ENCODE peak calls at places on chromosomes 5 and 9, in seven cellular contexts. S is posterior vena cava, Z is PC-3, X is EL, T is iPS-NIHi11, C is RWPE1, E is IMR-90. R is an unnamed sample.

GRCh38 chr5:143582176-143582575 is 178.7 kb upstream of the NR3C1 start:
- DNase-seq in C (no peak), Z (no peak), X (no peak), E (no peak), S (no peak), T (no peak), R (no peak)

GRCh38 chr5:179044765-179045164 is 15.4 kb upstream of the ZNF354C start:
- DNase-seq in S (no peak), T (no peak), E (no peak), X (no peak), C (no peak), Z (no peak), R (no peak)

GRCh38 chr9:21551401-21551800 is 69.3 kb upstream of the IFNE start:
- DNase-seq in C (no peak), Z (no peak), S (no peak), E (peak), T (no peak), X (no peak), R (no peak)

GRCh38 chr5:146484714-146485391 is 31.1 kb downstream of the GPR151 start:
- DNase-seq in E (no peak), X (no peak), C (no peak), T (no peak), S (no peak), Z (no peak), R (no peak)

GRCh38 chr5:66904189-66904588 is 292.4 kb downstream of the CD180 start:
- DNase-seq in T (peak), X (no peak), C (no peak), E (no peak), Z (no peak), S (no peak), R (no peak)

GRCh38 chr5:179373961-179374505 is 28.8 kb upstream of the ADAMTS2 start:
- DNase-seq in T (no peak), E (no peak), S (peak), Z (no peak), X (no peak), C (no peak), R (no peak)

GRCh38 chr5:141868541-141868940 is 9.7 kb downstream of the PCDH1 start:
- DNase-seq in T (no peak), S (peak), E (no peak), X (no peak), C (no peak), Z (no peak), R (no peak)

GRCh38 chr5:142846402-142846801 is 76.2 kb downstream of the ARHGAP26 start:
- DNase-seq in E (no peak), Z (no peak), S (no peak), X (no peak), T (no peak), C (no peak), R (no peak)

GRCh38 chr5:107476783-107477182 is 194.0 kb downstream of the EFNA5 start:
- DNase-seq in C (no peak), X (no peak), Z (no peak), S (no peak), T (no peak), E (no peak), R (no peak)

GRCh38 chr9:94656190-94656589 is 16.9 kb upstream of the FBP1 start:
- DNase-seq in E (no peak), T (no peak), C (no peak), Z (no peak), S (no peak), X (no peak), R (no peak)

GRCh38 chr5:15683332-15683731 is 183.4 kb downstream of the FBXL7 start:
- DNase-seq in C (no peak), X (peak), Z (no peak), S (no peak), T (peak), E (peak), R (no peak)

GRCh38 chr9:82726404-82727276 is 336.3 kb downstream of the RASEF start:
- DNase-seq in E (no peak), C (no peak), X (no peak), S (no peak), T (no peak), Z (no peak), R (no peak)

GRCh38 chr9:20684865-20685696 is 1.0 kb downstream of the FOCAD start:
- DNase-seq in S (no peak), T (no peak), Z (peak), E (peak), X (peak), C (peak), R (peak)

GRCh38 chr9:4315582-4316215 is 15.8 kb upstream of the GLIS3 start:
- DNase-seq in S (peak), Z (peak), E (peak), T (peak), C (peak), X (peak), R (no peak)

GRCh38 chr9:34253460-34253837 is 74.6 kb downstream of the UBAP1 start:
- DNase-seq in X (peak), S (no peak), C (no peak), T (no peak), Z (peak), E (peak), R (peak)

GRCh38 chr9:27160636-27161035 is 51.6 kb downstream of the TEK start:
- DNase-seq in C (no peak), T (no peak), S (no peak), E (no peak), X (no peak), Z (no peak), R (no peak)

GRCh38 chr5:16809816-16810502 is 126.1 kb downstream of the MYO10 start:
- DNase-seq in E (peak), X (peak), S (no peak), Z (no peak), C (no peak), T (peak), R (peak)

GRCh38 chr5:170070556-170071412 is 34.9 kb upstream of the FOXI1 start:
- DNase-seq in C (peak), S (no peak), E (peak), Z (peak), X (peak), T (peak), R (no peak)

GRCh38 chr5:29023541-29023940 is 1985.2 kb upstream of the CDH9 start:
- DNase-seq in T (no peak), S (no peak), E (no peak), C (no peak), Z (no peak), X (no peak), R (no peak)

GRCh38 chr5:141848771-141849370 is 29.3 kb downstream of the PCDH1 start:
- DNase-seq in Z (peak), T (peak), E (peak), X (peak), C (peak), S (no peak), R (no peak)

GRCh38 chr5:113321266-113321665 is 113.5 kb downstream of the TSSK1B start:
- DNase-seq in X (no peak), S (no peak), Z (no peak), C (no peak), E (no peak), T (no peak), R (no peak)

GRCh38 chr5:10250804-10251276 is 760 bp downstream of the CCT5 start:
- DNase-seq in S (no peak), X (peak), C (peak), Z (peak), T (no peak), E (peak), R (no peak)

GRCh38 chr5:132142459-132142858 is 68.9 kb downstream of the CSF2 start:
- DNase-seq in E (no peak), X (no peak), T (no peak), C (no peak), S (no peak), Z (no peak), R (no peak)

GRCh38 chr9:71909887-71910601 is 949 bp downstream of the ABHD17B start:
- DNase-seq in E (peak), X (peak), C (peak), T (peak), Z (peak), S (no peak), R (no peak)

GRCh38 chr9:107213561-107214028 is 69.5 kb upstream of the RAD23B start:
- DNase-seq in Z (peak), E (peak), S (no peak), C (peak), X (peak), T (no peak), R (peak)

GRCh38 chr9:120914953-120915352 is 11.6 kb downstream of the TRAF1 start:
- DNase-seq in E (peak), C (peak), Z (peak), T (no peak), S (no peak), X (peak), R (no peak)

GRCh38 chr5:133870661-133871060 is 97.8 kb downstream of the C5orf15 start:
- DNase-seq in Z (peak), E (peak), S (peak), C (no peak), T (no peak), X (peak), R (peak)